ENCODE peak calls at places on chromosomes 6 and 20, in six cellular contexts. One of them, this sample, is unnamed.

GRCh38 chr6:52359403-52359802 is 2.5 kb upstream of the PAQR8 start:
- DNase-seq in ACHN: no peak
- DNase-seq in stimulated activated CD8-positive, alpha-beta memory T cell treated with anti-CD3 and anti-CD28 coated beads, Interleukin-2, amount 100 ng/mL, for 48 hours: no peak
- DNase-seq in NCI-H1417: no peak
- DNase-seq in NCI-H1092: no peak
- DNase-seq in head of caudate nucleus: no peak
- DNase-seq in this sample: no peak

GRCh38 chr6:134853111-134854055 is 96.5 kb downstream of the ALDH8A1 start:
- DNase-seq in ACHN: no peak
- DNase-seq in stimulated activated CD8-positive, alpha-beta memory T cell treated with anti-CD3 and anti-CD28 coated beads, Interleukin-2, amount 100 ng/mL, for 48 hours: no peak
- DNase-seq in NCI-H1417: no peak
- DNase-seq in NCI-H1092: no peak
- DNase-seq in head of caudate nucleus: no peak
- DNase-seq in this sample: no peak

GRCh38 chr20:10369723-10370090 is 64.3 kb downstream of the MKKS start:
- DNase-seq in ACHN: peak
- DNase-seq in stimulated activated CD8-positive, alpha-beta memory T cell treated with anti-CD3 and anti-CD28 coated beads, Interleukin-2, amount 100 ng/mL, for 48 hours: no peak
- DNase-seq in NCI-H1417: no peak
- DNase-seq in NCI-H1092: no peak
- DNase-seq in head of caudate nucleus: no peak
- DNase-seq in this sample: peak

GRCh38 chr6:16253399-16254144 is 15.2 kb downstream of the GMPR start:
- DNase-seq in ACHN: no peak
- DNase-seq in stimulated activated CD8-positive, alpha-beta memory T cell treated with anti-CD3 and anti-CD28 coated beads, Interleukin-2, amount 100 ng/mL, for 48 hours: no peak
- DNase-seq in NCI-H1417: no peak
- DNase-seq in NCI-H1092: no peak
- DNase-seq in head of caudate nucleus: no peak
- DNase-seq in this sample: no peak

GRCh38 chr6:4313044-4313686 is 177.8 kb upstream of the ECI2 start:
- DNase-seq in ACHN: peak
- DNase-seq in stimulated activated CD8-positive, alpha-beta memory T cell treated with anti-CD3 and anti-CD28 coated beads, Interleukin-2, amount 100 ng/mL, for 48 hours: no peak
- DNase-seq in NCI-H1417: no peak
- DNase-seq in NCI-H1092: no peak
- DNase-seq in head of caudate nucleus: no peak
- DNase-seq in this sample: peak

GRCh38 chr20:43916875-43917371 is 2.3 kb downstream of the TOX2 start:
- DNase-seq in ACHN: no peak
- DNase-seq in stimulated activated CD8-positive, alpha-beta memory T cell treated with anti-CD3 and anti-CD28 coated beads, Interleukin-2, amount 100 ng/mL, for 48 hours: no peak
- DNase-seq in NCI-H1417: no peak
- DNase-seq in NCI-H1092: no peak
- DNase-seq in head of caudate nucleus: no peak
- DNase-seq in this sample: no peak

GRCh38 chr6:134175532-134176282 is 123.3 kb upstream of the SLC2A12 start:
- DNase-seq in ACHN: peak
- DNase-seq in stimulated activated CD8-positive, alpha-beta memory T cell treated with anti-CD3 and anti-CD28 coated beads, Interleukin-2, amount 100 ng/mL, for 48 hours: peak
- DNase-seq in NCI-H1417: no peak
- DNase-seq in NCI-H1092: no peak
- DNase-seq in head of caudate nucleus: peak
- DNase-seq in this sample: peak

GRCh38 chr6:36912583-36912982 is 26.8 kb downstream of the C6orf89 start:
- DNase-seq in ACHN: peak
- DNase-seq in stimulated activated CD8-positive, alpha-beta memory T cell treated with anti-CD3 and anti-CD28 coated beads, Interleukin-2, amount 100 ng/mL, for 48 hours: peak
- DNase-seq in NCI-H1417: no peak
- DNase-seq in NCI-H1092: no peak
- DNase-seq in head of caudate nucleus: no peak
- DNase-seq in this sample: no peak

GRCh38 chr6:31572041-31572911 is at the start of gene LTA:
- DNase-seq in ACHN: no peak
- DNase-seq in stimulated activated CD8-positive, alpha-beta memory T cell treated with anti-CD3 and anti-CD28 coated beads, Interleukin-2, amount 100 ng/mL, for 48 hours: peak
- DNase-seq in NCI-H1417: no peak
- DNase-seq in NCI-H1092: no peak
- DNase-seq in head of caudate nucleus: no peak
- DNase-seq in this sample: no peak

GRCh38 chr6:2765896-2766766 is 938 bp downstream of the WRNIP1 start:
- DNase-seq in ACHN: peak
- DNase-seq in stimulated activated CD8-positive, alpha-beta memory T cell treated with anti-CD3 and anti-CD28 coated beads, Interleukin-2, amount 100 ng/mL, for 48 hours: peak
- DNase-seq in NCI-H1417: peak
- DNase-seq in NCI-H1092: no peak
- DNase-seq in head of caudate nucleus: peak
- DNase-seq in this sample: peak

GRCh38 chr6:91573826-91574416 is 987.0 kb upstream of the MAP3K7 start:
- DNase-seq in ACHN: no peak
- DNase-seq in stimulated activated CD8-positive, alpha-beta memory T cell treated with anti-CD3 and anti-CD28 coated beads, Interleukin-2, amount 100 ng/mL, for 48 hours: no peak
- DNase-seq in NCI-H1417: no peak
- DNase-seq in NCI-H1092: no peak
- DNase-seq in head of caudate nucleus: no peak
- DNase-seq in this sample: no peak

GRCh38 chr6:119445666-119446622 is 96.4 kb upstream of the MAN1A1 start:
- DNase-seq in ACHN: no peak
- DNase-seq in stimulated activated CD8-positive, alpha-beta memory T cell treated with anti-CD3 and anti-CD28 coated beads, Interleukin-2, amount 100 ng/mL, for 48 hours: no peak
- DNase-seq in NCI-H1417: no peak
- DNase-seq in NCI-H1092: no peak
- DNase-seq in head of caudate nucleus: no peak
- DNase-seq in this sample: peak

GRCh38 chr6:108714774-108715414 is 133.3 kb upstream of the ARMC2 start:
- DNase-seq in ACHN: no peak
- DNase-seq in stimulated activated CD8-positive, alpha-beta memory T cell treated with anti-CD3 and anti-CD28 coated beads, Interleukin-2, amount 100 ng/mL, for 48 hours: no peak
- DNase-seq in NCI-H1417: no peak
- DNase-seq in NCI-H1092: no peak
- DNase-seq in head of caudate nucleus: no peak
- DNase-seq in this sample: no peak

GRCh38 chr6:4382362-4382853 is 247.0 kb upstream of the ECI2 start:
- DNase-seq in ACHN: no peak
- DNase-seq in stimulated activated CD8-positive, alpha-beta memory T cell treated with anti-CD3 and anti-CD28 coated beads, Interleukin-2, amount 100 ng/mL, for 48 hours: no peak
- DNase-seq in NCI-H1417: no peak
- DNase-seq in NCI-H1092: no peak
- DNase-seq in head of caudate nucleus: no peak
- DNase-seq in this sample: no peak

This sample was measured in Calu3.